ENCODE peak calls at places on chromosomes 12 and 14, in four cellular contexts. One of them, this sample, is unnamed.

GRCh38 chr14:105193916-105194782 is 13.0 kb upstream of the NUDT14 start:
- DNase-seq in colonic mucosa: no peak
- DNase-seq in transverse colon: no peak
- DNase-seq in GM10248: no peak
- DNase-seq in this sample: no peak

GRCh38 chr12:111529424-111530368 is 69.4 kb downstream of the ATXN2 start:
- DNase-seq in colonic mucosa: peak; percentile 27
- DNase-seq in transverse colon: peak; percentile 41
- DNase-seq in GM10248: peak; percentile 81
- DNase-seq in this sample: no peak

GRCh38 chr12:49923878-49924610 is 20.3 kb upstream of the FAIM2 start:
- DNase-seq in GM10248: no peak
- DNase-seq in colonic mucosa: no peak
- DNase-seq in transverse colon: no peak
- DNase-seq in this sample: no peak

GRCh38 chr12:89247962-89248361 is 104.3 kb downstream of the DUSP6 start:
- DNase-seq in colonic mucosa: no peak
- DNase-seq in GM10248: no peak
- DNase-seq in transverse colon: no peak
- DNase-seq in this sample: no peak

GRCh38 chr12:49959570-49960473 is 1.9 kb upstream of the AQP5 start:
- DNase-seq in GM10248: no peak
- DNase-seq in transverse colon: no peak
- DNase-seq in colonic mucosa: no peak
- DNase-seq in this sample: no peak

GRCh38 chr12:47419500-47419899 is 286.3 kb downstream of the RPAP3 start:
- DNase-seq in transverse colon: no peak
- DNase-seq in colonic mucosa: no peak
- DNase-seq in GM10248: no peak
- DNase-seq in this sample: no peak

GRCh38 chr14:52332269-52332668 is 18.2 kb downstream of the PTGER2 start:
- DNase-seq in GM10248: no peak
- DNase-seq in colonic mucosa: no peak
- DNase-seq in transverse colon: no peak
- DNase-seq in this sample: no peak

GRCh38 chr12:116336542-116337065 is 59.1 kb upstream of the MED13L start:
- DNase-seq in transverse colon: peak; percentile 36
- DNase-seq in GM10248: peak; percentile 81
- DNase-seq in colonic mucosa: no peak
- DNase-seq in this sample: no peak

GRCh38 chr14:91364524-91365270 is 52.9 kb downstream of the CCDC88C start:
- DNase-seq in GM10248: no peak
- DNase-seq in transverse colon: no peak
- DNase-seq in colonic mucosa: no peak
- DNase-seq in this sample: no peak

GRCh38 chr14:101843665-101844064 is 82.2 kb downstream of the PPP2R5C start:
- DNase-seq in colonic mucosa: no peak
- DNase-seq in transverse colon: peak; percentile 44
- DNase-seq in GM10248: peak; percentile 65
- DNase-seq in this sample: no peak

GRCh38 chr12:14958361-14959125 is 2.9 kb downstream of the ARHGDIB start:
- DNase-seq in colonic mucosa: no peak
- DNase-seq in transverse colon: no peak
- DNase-seq in GM10248: no peak
- DNase-seq in this sample: no peak

GRCh38 chr14:103889313-103890051 is 38.8 kb upstream of the TDRD9 start:
- DNase-seq in GM10248: no peak
- DNase-seq in colonic mucosa: peak; percentile 86
- DNase-seq in transverse colon: peak; percentile 76
- DNase-seq in this sample: no peak

GRCh38 chr12:88035907-88036289 is 6.7 kb upstream of the C12orf50 start:
- DNase-seq in colonic mucosa: peak; percentile 20
- DNase-seq in GM10248: peak; percentile 15
- DNase-seq in transverse colon: peak; percentile 9
- DNase-seq in this sample: no peak

GRCh38 chr14:103522649-103523582 is at the start of gene CKB:
- DNase-seq in GM10248: peak; percentile 66
- DNase-seq in colonic mucosa: peak; percentile 74
- DNase-seq in transverse colon: peak; percentile 83
- DNase-seq in this sample: peak; percentile 74

GRCh38 chr12:124361074-124361965 is 66.4 kb downstream of the RFLNA start:
- DNase-seq in colonic mucosa: peak; percentile 45
- DNase-seq in GM10248: no peak
- DNase-seq in transverse colon: peak; percentile 54
- DNase-seq in this sample: no peak

GRCh38 chr14:104442107-104442551 is 137.4 kb upstream of the C14orf180 start:
- DNase-seq in GM10248: no peak
- DNase-seq in colonic mucosa: peak; percentile 5
- DNase-seq in transverse colon: no peak
- DNase-seq in this sample: peak; percentile 64

GRCh38 chr12:124747426-124748161 is 116.1 kb downstream of the SCARB1 start:
- DNase-seq in transverse colon: peak; percentile 42
- DNase-seq in GM10248: no peak
- DNase-seq in colonic mucosa: peak; percentile 51
- DNase-seq in this sample: no peak

GRCh38 chr14:75050852-75051555 is at the start of gene MLH3:
- DNase-seq in transverse colon: peak; percentile 89
- DNase-seq in GM10248: peak; percentile 91
- DNase-seq in colonic mucosa: peak; percentile 90
- DNase-seq in this sample: peak; percentile 88

GRCh38 chr12:508795-509194 is 49.1 kb downstream of the B4GALNT3 start:
- DNase-seq in GM10248: no peak
- DNase-seq in transverse colon: peak; percentile 72
- DNase-seq in colonic mucosa: peak; percentile 77
- DNase-seq in this sample: no peak

GRCh38 chr12:16756833-16757552 is 151.0 kb upstream of the LMO3 start:
- DNase-seq in GM10248: no peak
- DNase-seq in transverse colon: no peak
- DNase-seq in colonic mucosa: no peak
- DNase-seq in this sample: no peak

GRCh38 chr12:2057041-2057792 is 4.4 kb downstream of the CACNA1C start:
- DNase-seq in colonic mucosa: peak; percentile 68
- DNase-seq in transverse colon: peak; percentile 70
- DNase-seq in GM10248: peak; percentile 40
- DNase-seq in this sample: peak; percentile 81

GRCh38 chr14:98622208-98623051 is 649.6 kb downstream of the BCL11B start:
- DNase-seq in colonic mucosa: no peak
- DNase-seq in GM10248: no peak
- DNase-seq in transverse colon: no peak
- DNase-seq in this sample: no peak

GRCh38 chr14:63781686-63782085 is 53.8 kb upstream of the SGPP1 start:
- DNase-seq in transverse colon: no peak
- DNase-seq in GM10248: no peak
- DNase-seq in colonic mucosa: no peak
- DNase-seq in this sample: no peak

GRCh38 chr12:59076611-59077010 is 156.3 kb upstream of the LRIG3 start:
- DNase-seq in GM10248: no peak
- DNase-seq in transverse colon: no peak
- DNase-seq in colonic mucosa: no peak
- DNase-seq in this sample: no peak

GRCh38 chr12:59075141-59075540 is 154.8 kb upstream of the LRIG3 start:
- DNase-seq in colonic mucosa: no peak
- DNase-seq in transverse colon: no peak
- DNase-seq in GM10248: no peak
- DNase-seq in this sample: no peak

GRCh38 chr12:59077153-59077930 is 157.0 kb upstream of the LRIG3 start:
- DNase-seq in transverse colon: peak; percentile 48
- DNase-seq in GM10248: no peak
- DNase-seq in colonic mucosa: peak; percentile 54
- DNase-seq in this sample: no peak

GRCh38 chr12:59078027-59078426 is 157.7 kb upstream of the LRIG3 start:
- DNase-seq in transverse colon: no peak
- DNase-seq in GM10248: no peak
- DNase-seq in colonic mucosa: no peak
- DNase-seq in this sample: no peak

GRCh38 chr12:59075968-59076367 is 155.7 kb upstream of the LRIG3 start:
- DNase-seq in transverse colon: no peak
- DNase-seq in colonic mucosa: no peak
- DNase-seq in GM10248: no peak
- DNase-seq in this sample: no peak
- TF ChIP-seq CTCF in transverse colon: no peak
- TF ChIP-seq CTCF in colonic mucosa: no peak
- TF ChIP-seq CTCF in GM10248: no peak
- TF ChIP-seq CTCF in this sample: peak; percentile 47

GRCh38 chr12:54134850-54135249 is 53.9 kb downstream of the SMUG1 start:
- DNase-seq in transverse colon: no peak
- DNase-seq in colonic mucosa: no peak
- DNase-seq in GM10248: no peak
- DNase-seq in this sample: no peak
- TF ChIP-seq CTCF in transverse colon: no peak
- TF ChIP-seq CTCF in colonic mucosa: no peak
- TF ChIP-seq CTCF in GM10248: peak; percentile 9
- TF ChIP-seq CTCF in this sample: no peak

GRCh38 chr12:132055535-132056096 is 88.5 kb downstream of the DDX51 start:
- DNase-seq in colonic mucosa: no peak
- DNase-seq in GM10248: no peak
- DNase-seq in transverse colon: no peak
- DNase-seq in this sample: no peak

GRCh38 chr12:132054983-132055382 is 89.1 kb downstream of the DDX51 start:
- DNase-seq in GM10248: no peak
- DNase-seq in transverse colon: no peak
- DNase-seq in colonic mucosa: no peak
- DNase-seq in this sample: no peak

GRCh38 chr12:132056959-132057358 is 87.2 kb downstream of the DDX51 start:
- DNase-seq in GM10248: no peak
- DNase-seq in transverse colon: no peak
- DNase-seq in colonic mucosa: no peak
- DNase-seq in this sample: no peak

GRCh38 chr12:132056320-132056719 is 87.8 kb downstream of the DDX51 start:
- DNase-seq in transverse colon: no peak
- DNase-seq in colonic mucosa: no peak
- DNase-seq in GM10248: no peak
- DNase-seq in this sample: no peak

GRCh38 chr12:132057691-132058090 is 86.4 kb downstream of the DDX51 start:
- DNase-seq in transverse colon: no peak
- DNase-seq in GM10248: no peak
- DNase-seq in colonic mucosa: no peak
- DNase-seq in this sample: no peak
- TF ChIP-seq CTCF in transverse colon: no peak
- TF ChIP-seq CTCF in GM10248: no peak
- TF ChIP-seq CTCF in colonic mucosa: no peak
- TF ChIP-seq CTCF in this sample: no peak

GRCh38 chr12:54412786-54413185 is 6.3 kb downstream of the ITGA5 start:
- DNase-seq in transverse colon: no peak
- DNase-seq in colonic mucosa: no peak
- DNase-seq in GM10248: no peak
- DNase-seq in this sample: no peak

GRCh38 chr12:54412348-54412747 is 6.7 kb downstream of the ITGA5 start:
- DNase-seq in colonic mucosa: no peak
- DNase-seq in GM10248: no peak
- DNase-seq in transverse colon: no peak
- DNase-seq in this sample: no peak

GRCh38 chr12:54415223-54415929 is 3.7 kb downstream of the ITGA5 start:
- DNase-seq in colonic mucosa: no peak
- DNase-seq in transverse colon: no peak
- DNase-seq in GM10248: no peak
- DNase-seq in this sample: no peak

GRCh38 chr12:54414191-54414525 is 4.9 kb downstream of the ITGA5 start:
- DNase-seq in colonic mucosa: no peak
- DNase-seq in transverse colon: no peak
- DNase-seq in GM10248: no peak
- DNase-seq in this sample: no peak

GRCh38 chr12:54413284-54414190 is 5.5 kb downstream of the ITGA5 start:
- DNase-seq in transverse colon: peak; percentile 55
- DNase-seq in GM10248: peak; percentile 42
- DNase-seq in colonic mucosa: peak; percentile 54
- DNase-seq in this sample: no peak
- TF ChIP-seq CTCF in transverse colon: no peak
- TF ChIP-seq CTCF in GM10248: no peak
- TF ChIP-seq CTCF in colonic mucosa: no peak
- TF ChIP-seq CTCF in this sample: no peak

DNA sequence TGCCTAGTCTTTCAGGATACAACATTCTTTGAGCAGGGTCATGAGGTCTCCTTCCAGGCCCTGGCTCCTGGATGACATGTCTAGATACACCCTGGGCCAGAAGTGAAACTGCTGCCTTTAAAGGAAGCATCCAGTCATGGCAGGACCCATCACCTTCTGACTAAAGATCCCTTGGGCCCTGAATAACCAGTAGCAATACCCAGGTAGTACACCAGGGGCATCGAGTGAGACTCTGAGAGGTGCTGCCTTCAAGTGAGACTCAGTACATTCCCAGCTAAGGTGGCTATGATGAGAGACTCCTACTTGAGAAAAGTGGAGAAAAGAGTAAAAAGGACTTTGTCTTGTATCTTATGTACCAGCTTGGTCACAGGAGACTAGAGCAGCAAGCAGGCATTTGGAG is 23.5 kb downstream of the OR6C68 start:
- DNase-seq in GM10248: no peak
- DNase-seq in transverse colon: no peak
- DNase-seq in colonic mucosa: no peak
- DNase-seq in this sample: no peak
- TF ChIP-seq CTCF in GM10248: no peak
- TF ChIP-seq CTCF in transverse colon: no peak
- TF ChIP-seq CTCF in colonic mucosa: no peak
- TF ChIP-seq CTCF in this sample: peak; percentile 41

GRCh38 chr14:72974661-72975060 is 48.4 kb downstream of the DCAF4 start:
- DNase-seq in transverse colon: no peak
- DNase-seq in GM10248: no peak
- DNase-seq in colonic mucosa: no peak
- DNase-seq in this sample: no peak

GRCh38 chr14:72980863-72981262 is 46.0 kb downstream of the ZFYVE1 start:
- DNase-seq in transverse colon: no peak
- DNase-seq in GM10248: no peak
- DNase-seq in colonic mucosa: no peak
- DNase-seq in this sample: no peak

GRCh38 chr14:72978856-72979255 is 48.0 kb downstream of the ZFYVE1 start:
- DNase-seq in transverse colon: no peak
- DNase-seq in GM10248: no peak
- DNase-seq in colonic mucosa: no peak
- DNase-seq in this sample: no peak

GRCh38 chr14:72970824-72971434 is 44.7 kb downstream of the DCAF4 start:
- DNase-seq in GM10248: no peak
- DNase-seq in colonic mucosa: no peak
- DNase-seq in transverse colon: no peak
- DNase-seq in this sample: no peak

DNA sequence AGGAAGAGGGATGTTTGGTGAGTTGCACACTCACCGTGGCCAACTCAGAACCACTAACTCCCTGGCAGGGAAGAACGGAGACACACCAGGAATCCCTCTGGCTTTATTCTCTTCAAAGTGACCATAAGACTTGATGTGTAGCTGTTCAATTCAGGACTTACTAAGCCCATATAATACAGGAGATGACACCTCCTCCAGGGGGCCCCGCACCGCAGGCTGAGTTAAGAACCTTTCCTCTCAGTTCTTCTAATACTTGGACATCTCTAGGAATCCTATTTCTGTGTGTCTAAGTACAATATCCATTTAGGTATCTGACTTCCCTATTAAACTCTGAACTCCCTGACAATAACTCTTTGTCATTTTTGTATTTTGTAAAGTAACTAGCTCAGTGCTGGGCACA is 49.5 kb downstream of the DCAF4 start:
- DNase-seq in colonic mucosa: no peak
- DNase-seq in GM10248: no peak
- DNase-seq in transverse colon: no peak
- DNase-seq in this sample: no peak
- TF ChIP-seq CTCF in colonic mucosa: no peak
- TF ChIP-seq CTCF in GM10248: no peak
- TF ChIP-seq CTCF in transverse colon: no peak
- TF ChIP-seq CTCF in this sample: peak; percentile 21